ENCODE peak calls at places on chromosome 11, in four cellular contexts. One of them, this sample, is unnamed.
A peak's percentile ranks its signal among the peaks of the same experiment; 100 is the strongest.

GRCh38 chr11:100546714-100547113 is 140.4 kb upstream of the ARHGAP42 start:
- DNase-seq in CD8-positive, alpha-beta T cell: no peak
- DNase-seq in adrenal gland: no peak
- DNase-seq in fibroblast of mammary gland: peak; percentile 21
- DNase-seq in this sample: no peak

GRCh38 chr11:19597194-19597593 is 115.4 kb upstream of the NAV2 start:
- DNase-seq in adrenal gland: no peak
- DNase-seq in CD8-positive, alpha-beta T cell: no peak
- DNase-seq in fibroblast of mammary gland: peak; percentile 96
- DNase-seq in this sample: no peak

GRCh38 chr11:20070459-20070858 is 89.8 kb downstream of the DBX1 start:
- DNase-seq in fibroblast of mammary gland: no peak
- DNase-seq in adrenal gland: no peak
- DNase-seq in CD8-positive, alpha-beta T cell: no peak
- DNase-seq in this sample: no peak

GRCh38 chr11:30586251-30587144 is at the start of gene MPPED2:
- DNase-seq in CD8-positive, alpha-beta T cell: no peak
- DNase-seq in adrenal gland: peak; percentile 70
- DNase-seq in fibroblast of mammary gland: no peak
- DNase-seq in this sample: peak; percentile 39

GRCh38 chr11:72812968-72813739 is 1.1 kb upstream of the ATG16L2 start:
- DNase-seq in CD8-positive, alpha-beta T cell: peak; percentile 46
- DNase-seq in fibroblast of mammary gland: peak; percentile 67
- DNase-seq in adrenal gland: peak; percentile 77
- DNase-seq in this sample: peak; percentile 69

GRCh38 chr11:113193077-113193476 is 121.3 kb upstream of the TTC12 start:
- DNase-seq in fibroblast of mammary gland: peak; percentile 38
- DNase-seq in CD8-positive, alpha-beta T cell: no peak
- DNase-seq in adrenal gland: no peak
- DNase-seq in this sample: no peak

GRCh38 chr11:5369793-5370192 is 13.8 kb upstream of the OR51M1 start:
- DNase-seq in adrenal gland: no peak
- DNase-seq in fibroblast of mammary gland: peak; percentile 57
- DNase-seq in CD8-positive, alpha-beta T cell: no peak
- DNase-seq in this sample: no peak

GRCh38 chr11:60634151-60634550 is 65.3 kb upstream of the MS4A8 start:
- DNase-seq in CD8-positive, alpha-beta T cell: no peak
- DNase-seq in adrenal gland: no peak
- DNase-seq in fibroblast of mammary gland: no peak
- DNase-seq in this sample: peak; percentile 34

GRCh38 chr11:107882095-107882820 is 23.7 kb upstream of the SLC35F2 start:
- DNase-seq in adrenal gland: no peak
- DNase-seq in CD8-positive, alpha-beta T cell: no peak
- DNase-seq in fibroblast of mammary gland: no peak
- DNase-seq in this sample: no peak

GRCh38 chr11:102669664-102670063 is 35.9 kb downstream of the MMP27 start:
- DNase-seq in CD8-positive, alpha-beta T cell: no peak
- DNase-seq in adrenal gland: no peak
- DNase-seq in fibroblast of mammary gland: peak; percentile 6
- DNase-seq in this sample: no peak

GRCh38 chr11:8871283-8871775 is 39.7 kb upstream of the AKIP1 start:
- DNase-seq in adrenal gland: peak; percentile 83
- DNase-seq in CD8-positive, alpha-beta T cell: no peak
- DNase-seq in fibroblast of mammary gland: peak; percentile 94
- DNase-seq in this sample: no peak

GRCh38 chr11:97965849-97966646 is 1054.7 kb upstream of the CNTN5 start:
- DNase-seq in adrenal gland: no peak
- DNase-seq in CD8-positive, alpha-beta T cell: no peak
- DNase-seq in fibroblast of mammary gland: peak; percentile 86
- DNase-seq in this sample: no peak

GRCh38 chr11:79100093-79100704 is 340.6 kb downstream of the TENM4 start:
- DNase-seq in CD8-positive, alpha-beta T cell: no peak
- DNase-seq in fibroblast of mammary gland: peak; percentile 62
- DNase-seq in adrenal gland: peak; percentile 61
- DNase-seq in this sample: no peak

GRCh38 chr11:46639197-46639839 is 22.0 kb downstream of the ATG13 start:
- DNase-seq in adrenal gland: no peak
- DNase-seq in CD8-positive, alpha-beta T cell: no peak
- DNase-seq in fibroblast of mammary gland: no peak
- DNase-seq in this sample: no peak

GRCh38 chr11:19918302-19919049 is 205.8 kb downstream of the NAV2 start:
- DNase-seq in adrenal gland: no peak
- DNase-seq in CD8-positive, alpha-beta T cell: no peak
- DNase-seq in fibroblast of mammary gland: peak; percentile 72
- DNase-seq in this sample: no peak

GRCh38 chr11:114977596-114977995 is 299.3 kb downstream of the NXPE2 start:
- DNase-seq in CD8-positive, alpha-beta T cell: no peak
- DNase-seq in adrenal gland: no peak
- DNase-seq in fibroblast of mammary gland: no peak
- DNase-seq in this sample: no peak

GRCh38 chr11:58024601-58025091 is 965 bp downstream of the OR9Q1 start:
- DNase-seq in fibroblast of mammary gland: peak; percentile 56
- DNase-seq in adrenal gland: peak; percentile 87
- DNase-seq in CD8-positive, alpha-beta T cell: no peak
- DNase-seq in this sample: no peak

GRCh38 chr11:113477321-113477720 is 2.1 kb upstream of the DRD2 start:
- DNase-seq in CD8-positive, alpha-beta T cell: no peak
- DNase-seq in fibroblast of mammary gland: no peak
- DNase-seq in adrenal gland: peak; percentile 72
- DNase-seq in this sample: no peak

GRCh38 chr11:93813974-93814373 is 29.9 kb downstream of the MED17 start:
- DNase-seq in CD8-positive, alpha-beta T cell: no peak
- DNase-seq in adrenal gland: no peak
- DNase-seq in fibroblast of mammary gland: no peak
- DNase-seq in this sample: no peak

GRCh38 chr11:1195690-1196515 is 27.0 kb upstream of the MUC5B start:
- DNase-seq in adrenal gland: no peak
- DNase-seq in fibroblast of mammary gland: no peak
- DNase-seq in CD8-positive, alpha-beta T cell: no peak
- DNase-seq in this sample: peak; percentile 1

GRCh38 chr11:19378814-19379213 is 138.1 kb upstream of the E2F8 start:
- DNase-seq in CD8-positive, alpha-beta T cell: no peak
- DNase-seq in fibroblast of mammary gland: peak; percentile 65
- DNase-seq in adrenal gland: no peak
- DNase-seq in this sample: no peak

GRCh38 chr11:103659138-103659734 is 377.2 kb upstream of the DDI1 start:
- DNase-seq in fibroblast of mammary gland: peak; percentile 38
- DNase-seq in CD8-positive, alpha-beta T cell: no peak
- DNase-seq in adrenal gland: no peak
- DNase-seq in this sample: no peak

GRCh38 chr11:83819936-83820549 is 533.9 kb upstream of the CCDC90B start:
- DNase-seq in adrenal gland: no peak
- DNase-seq in fibroblast of mammary gland: peak; percentile 80
- DNase-seq in CD8-positive, alpha-beta T cell: no peak
- DNase-seq in this sample: no peak

GRCh38 chr11:8382436-8383053 is 118.9 kb upstream of the LMO1 start:
- DNase-seq in adrenal gland: peak; percentile 78
- DNase-seq in fibroblast of mammary gland: peak; percentile 54
- DNase-seq in CD8-positive, alpha-beta T cell: no peak
- DNase-seq in this sample: no peak

GRCh38 chr11:69705246-69705856 is 1.5 kb upstream of the FGF19 start:
- DNase-seq in fibroblast of mammary gland: no peak
- DNase-seq in CD8-positive, alpha-beta T cell: no peak
- DNase-seq in adrenal gland: no peak
- DNase-seq in this sample: no peak

GRCh38 chr11:61336171-61336935 is 3.3 kb downstream of the TKFC start:
- DNase-seq in fibroblast of mammary gland: peak; percentile 70
- DNase-seq in adrenal gland: peak; percentile 91
- DNase-seq in CD8-positive, alpha-beta T cell: peak; percentile 81
- DNase-seq in this sample: peak; percentile 89

GRCh38 chr11:69667619-69668604 is 7.2 kb downstream of the LTO1 start:
- DNase-seq in adrenal gland: peak; percentile 87
- DNase-seq in CD8-positive, alpha-beta T cell: no peak
- DNase-seq in fibroblast of mammary gland: no peak
- DNase-seq in this sample: no peak

GRCh38 chr11:57651408-57651807 is 1.7 kb upstream of the YPEL4 start:
- DNase-seq in adrenal gland: peak; percentile 46
- DNase-seq in fibroblast of mammary gland: no peak
- DNase-seq in CD8-positive, alpha-beta T cell: no peak
- DNase-seq in this sample: no peak

GRCh38 chr11:33690290-33691050 is 10.2 kb downstream of the C11orf91 start:
- DNase-seq in CD8-positive, alpha-beta T cell: no peak
- DNase-seq in fibroblast of mammary gland: peak; percentile 100
- DNase-seq in adrenal gland: peak; percentile 67
- DNase-seq in this sample: no peak

GRCh38 chr11:61697764-61698163 is 17.6 kb downstream of the DAGLA start:
- DNase-seq in fibroblast of mammary gland: no peak
- DNase-seq in CD8-positive, alpha-beta T cell: no peak
- DNase-seq in adrenal gland: no peak
- DNase-seq in this sample: no peak

GRCh38 chr11:76206327-76207081 is at the start of gene WNT11:
- DNase-seq in fibroblast of mammary gland: no peak
- DNase-seq in adrenal gland: peak; percentile 72
- DNase-seq in CD8-positive, alpha-beta T cell: no peak
- DNase-seq in this sample: peak; percentile 48

GRCh38 chr11:102158151-102158734 is 48.0 kb downstream of the YAP1 start:
- DNase-seq in fibroblast of mammary gland: no peak
- DNase-seq in adrenal gland: no peak
- DNase-seq in CD8-positive, alpha-beta T cell: no peak
- DNase-seq in this sample: no peak

GRCh38 chr11:84212467-84213390 is 926.6 kb upstream of the CCDC90B start:
- DNase-seq in adrenal gland: no peak
- DNase-seq in fibroblast of mammary gland: peak; percentile 6
- DNase-seq in CD8-positive, alpha-beta T cell: no peak
- DNase-seq in this sample: no peak

GRCh38 chr11:121550247-121551132 is 97.7 kb upstream of the SORL1-AS1 start:
- DNase-seq in fibroblast of mammary gland: no peak
- DNase-seq in CD8-positive, alpha-beta T cell: no peak
- DNase-seq in adrenal gland: no peak
- DNase-seq in this sample: no peak

DNA sequence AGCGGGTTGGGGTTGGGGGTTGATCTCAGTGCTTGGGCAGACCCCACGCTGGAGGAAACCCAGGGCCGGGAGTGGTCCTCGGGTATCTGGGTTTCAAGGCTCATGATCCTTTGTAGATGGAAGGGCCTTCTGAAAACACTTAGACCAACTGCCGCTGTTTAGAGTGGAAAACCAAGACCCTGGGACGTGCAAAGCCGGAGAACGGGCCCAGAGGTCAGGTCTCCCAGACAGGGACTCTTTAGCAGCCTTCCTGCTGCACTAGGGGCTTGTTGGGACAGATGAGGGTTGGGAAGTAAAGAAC is 622 bp downstream of the AIP start:
- DNase-seq in CD8-positive, alpha-beta T cell: no peak
- DNase-seq in fibroblast of mammary gland: no peak
- DNase-seq in adrenal gland: no peak
- DNase-seq in this sample: no peak
- H3K4me3 ChIP-seq in CD8-positive, alpha-beta T cell: peak overlapping the region; percentile 73
- H3K4me3 ChIP-seq in fibroblast of mammary gland: peak overlapping the region; percentile 66
- H3K4me3 ChIP-seq in adrenal gland: no peak overlapping the region
- H3K4me3 ChIP-seq in this sample: peak overlapping the region; percentile 63

GRCh38 chr11:2893021-2893528 is 7.5 kb upstream of the CDKN1C start:
- DNase-seq in CD8-positive, alpha-beta T cell: no peak
- DNase-seq in fibroblast of mammary gland: no peak
- DNase-seq in adrenal gland: no peak
- DNase-seq in this sample: no peak
- H3K4me3 ChIP-seq in CD8-positive, alpha-beta T cell: peak overlapping the region; percentile 48
- H3K4me3 ChIP-seq in fibroblast of mammary gland: peak overlapping the region; percentile 44
- H3K4me3 ChIP-seq in adrenal gland: no peak overlapping the region
- H3K4me3 ChIP-seq in this sample: no peak overlapping the region

GRCh38 chr11:130638048-130638447 is 189.6 kb downstream of the ADAMTS15 start:
- DNase-seq in fibroblast of mammary gland: no peak
- DNase-seq in adrenal gland: no peak
- DNase-seq in CD8-positive, alpha-beta T cell: no peak
- DNase-seq in this sample: no peak

GRCh38 chr11:130639369-130639768 is 190.9 kb downstream of the ADAMTS15 start:
- DNase-seq in fibroblast of mammary gland: no peak
- DNase-seq in CD8-positive, alpha-beta T cell: no peak
- DNase-seq in adrenal gland: no peak
- DNase-seq in this sample: no peak

GRCh38 chr11:130636672-130637463 is 188.4 kb downstream of the ADAMTS15 start:
- DNase-seq in fibroblast of mammary gland: peak; percentile 93
- DNase-seq in CD8-positive, alpha-beta T cell: no peak
- DNase-seq in adrenal gland: no peak
- DNase-seq in this sample: no peak

GRCh38 chr11:130637566-130637965 is 189.1 kb downstream of the ADAMTS15 start:
- DNase-seq in fibroblast of mammary gland: no peak
- DNase-seq in adrenal gland: no peak
- DNase-seq in CD8-positive, alpha-beta T cell: no peak
- DNase-seq in this sample: no peak

GRCh38 chr11:130638624-130639023 is 190.2 kb downstream of the ADAMTS15 start:
- DNase-seq in fibroblast of mammary gland: no peak
- DNase-seq in adrenal gland: no peak
- DNase-seq in CD8-positive, alpha-beta T cell: no peak
- DNase-seq in this sample: no peak
- H3K4me3 ChIP-seq in fibroblast of mammary gland: no peak overlapping the region
- H3K4me3 ChIP-seq in adrenal gland: no peak overlapping the region
- H3K4me3 ChIP-seq in CD8-positive, alpha-beta T cell: no peak overlapping the region
- H3K4me3 ChIP-seq in this sample: no peak overlapping the region

GRCh38 chr11:59284773-59285129 is 72.0 kb upstream of the MPEG1 start:
- DNase-seq in fibroblast of mammary gland: no peak
- DNase-seq in CD8-positive, alpha-beta T cell: no peak
- DNase-seq in adrenal gland: no peak
- DNase-seq in this sample: no peak
- H3K4me3 ChIP-seq in fibroblast of mammary gland: no peak overlapping the region
- H3K4me3 ChIP-seq in CD8-positive, alpha-beta T cell: no peak overlapping the region
- H3K4me3 ChIP-seq in adrenal gland: no peak overlapping the region
- H3K4me3 ChIP-seq in this sample: no peak overlapping the region

GRCh38 chr11:118909619-118910308 is 16.0 kb downstream of the BCL9L start:
- DNase-seq in adrenal gland: no peak
- DNase-seq in fibroblast of mammary gland: no peak
- DNase-seq in CD8-positive, alpha-beta T cell: no peak
- DNase-seq in this sample: no peak
- H3K4me3 ChIP-seq in adrenal gland: no peak overlapping the region
- H3K4me3 ChIP-seq in fibroblast of mammary gland: peak overlapping the region; percentile 37
- H3K4me3 ChIP-seq in CD8-positive, alpha-beta T cell: peak overlapping the region; percentile 27
- H3K4me3 ChIP-seq in this sample: no peak overlapping the region

DNA sequence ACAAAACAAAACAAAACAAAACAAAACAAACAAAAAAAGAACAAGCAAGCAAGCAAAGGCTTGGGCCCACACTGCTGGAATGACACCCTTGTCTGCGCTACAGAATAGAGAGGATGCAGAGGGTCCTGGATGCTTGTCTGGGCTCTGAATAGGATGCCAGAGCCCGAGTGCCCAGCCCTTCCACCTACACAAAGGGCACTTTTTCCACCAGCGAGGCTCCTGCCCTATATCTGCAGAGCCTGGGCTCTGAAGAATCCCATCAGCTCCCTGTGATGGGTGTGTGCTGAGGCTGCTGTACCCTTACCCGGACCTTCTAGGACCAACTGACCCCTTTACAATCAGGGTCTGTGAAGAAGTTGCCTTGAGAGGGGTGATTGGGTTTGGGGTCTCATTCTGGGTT is 221.2 kb downstream of the DSCAML1 start:
- DNase-seq in adrenal gland: no peak
- DNase-seq in fibroblast of mammary gland: no peak
- DNase-seq in CD8-positive, alpha-beta T cell: no peak
- DNase-seq in this sample: no peak
- H3K4me3 ChIP-seq in adrenal gland: no peak overlapping the region
- H3K4me3 ChIP-seq in fibroblast of mammary gland: no peak overlapping the region
- H3K4me3 ChIP-seq in CD8-positive, alpha-beta T cell: no peak overlapping the region
- H3K4me3 ChIP-seq in this sample: no peak overlapping the region